ENCODE peak calls at places on chromosomes 12 and 14, in six cellular contexts. O is HCT116, Y is hepatocyte, W is bronchial epithelial cell, M is AG04449, C is B cell. X is an unnamed sample.

GRCh38 chr12:29807125-29807524 is 23.4 kb upstream of the TMTC1 start:
- DNase-seq in O (no peak), Y (no peak), W (peak; percentile 60), M (no peak), C (no peak), X (no peak)

GRCh38 chr14:89351364-89351957 is 65.6 kb downstream of the FOXN3 start:
- DNase-seq in O (no peak), Y (peak; percentile 51), W (no peak), M (no peak), C (peak; percentile 51), X (peak; percentile 53)

GRCh38 chr14:104937161-104937560 is 12.5 kb downstream of the PLD4 start:
- DNase-seq in O (no peak), Y (no peak), W (no peak), M (no peak), C (no peak), X (peak; percentile 13)

GRCh38 chr12:92561543-92561899 is 141.3 kb upstream of the PLEKHG7 start:
- DNase-seq in O (no peak), Y (peak; percentile 46), W (peak; percentile 48), M (peak; percentile 60), C (no peak), X (no peak)

GRCh38 chr12:28027947-28028724 is 55.6 kb upstream of the PTHLH start:
- DNase-seq in O (no peak), Y (no peak), W (peak; percentile 40), M (no peak), C (no peak), X (no peak)

GRCh38 chr14:42192659-42193425 is 586.2 kb downstream of the LRFN5 start:
- DNase-seq in O (peak; percentile 65), Y (peak; percentile 73), W (peak; percentile 92), M (peak; percentile 91), C (no peak), X (no peak)

GRCh38 chr12:28507055-28507454 is 316.8 kb downstream of the CCDC91 start:
- DNase-seq in O (no peak), Y (no peak), W (no peak), M (peak; percentile 49), C (no peak), X (no peak)

GRCh38 chr14:55127491-55127951 is 1.5 kb upstream of the LGALS3 start:
- DNase-seq in O (no peak), Y (peak; percentile 78), W (peak; percentile 62), M (no peak), C (no peak), X (no peak)

GRCh38 chr12:120710805-120711296 is 593 bp downstream of the UNC119B start:
- DNase-seq in O (no peak), Y (peak; percentile 52), W (no peak), M (no peak), C (peak; percentile 54), X (peak; percentile 50)

GRCh38 chr14:38174721-38175120 is 33.0 kb upstream of the SSTR1 start:
- DNase-seq in O (no peak), Y (no peak), W (no peak), M (no peak), C (no peak), X (no peak)

GRCh38 chr12:51851408-51852097 is 3.0 kb upstream of the FIGNL2 start:
- DNase-seq in O (no peak), Y (no peak), W (no peak), M (no peak), C (no peak), X (no peak)

GRCh38 chr12:98594050-98594853 is 766 bp downstream of the SLC25A3 start:
- DNase-seq in O (no peak), Y (peak; percentile 59), W (peak; percentile 13), M (no peak), C (no peak), X (no peak)

GRCh38 chr14:64602826-64603225 is 53.1 kb downstream of the PPP1R36 start:
- DNase-seq in O (no peak), Y (no peak), W (no peak), M (no peak), C (no peak), X (no peak)

GRCh38 chr12:113838896-113839295 is 127.2 kb downstream of the RBM19 start:
- DNase-seq in O (no peak), Y (no peak), W (no peak), M (no peak), C (no peak), X (no peak)

GRCh38 chr12:10853746-10854145 is 4.5 kb upstream of the PRR4 start:
- DNase-seq in O (no peak), Y (no peak), W (no peak), M (no peak), C (no peak), X (no peak)

GRCh38 chr14:58738189-58738836 is 100.6 kb downstream of the DACT1 start:
- DNase-seq in O (no peak), Y (no peak), W (peak; percentile 92), M (peak; percentile 66), C (no peak), X (no peak)

GRCh38 chr12:3152013-3152412 is 74.8 kb downstream of the TSPAN9 start:
- DNase-seq in O (no peak), Y (no peak), W (no peak), M (no peak), C (no peak), X (no peak)

DNA sequence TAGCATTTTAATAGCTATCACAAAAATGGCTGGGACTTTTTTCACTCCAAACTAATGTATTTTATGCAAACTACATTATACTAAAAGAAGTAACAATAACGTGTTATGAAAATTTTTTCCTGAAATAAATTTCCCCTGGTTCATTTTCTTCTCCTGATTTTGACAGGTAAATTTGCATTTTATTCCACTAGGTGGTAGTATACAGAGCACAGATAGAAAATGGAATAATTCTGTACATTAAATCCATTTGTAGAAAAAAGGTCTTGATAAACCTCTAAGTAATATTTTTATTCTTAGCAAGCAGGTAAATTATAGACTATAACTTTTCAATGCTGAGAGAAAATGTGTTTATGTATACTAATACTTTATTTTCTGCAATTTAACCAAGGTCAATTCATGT is 96.5 kb downstream of the BCAT1 start:
- DNase-seq in O (no peak), Y (no peak), W (no peak), M (no peak), C (no peak), X (no peak)
- TF ChIP-seq CTCF in O (peak; percentile 8), Y (peak; percentile 54), W (peak; percentile 4), M (no peak), C (peak; percentile 52), X (peak; percentile 26)

DNA sequence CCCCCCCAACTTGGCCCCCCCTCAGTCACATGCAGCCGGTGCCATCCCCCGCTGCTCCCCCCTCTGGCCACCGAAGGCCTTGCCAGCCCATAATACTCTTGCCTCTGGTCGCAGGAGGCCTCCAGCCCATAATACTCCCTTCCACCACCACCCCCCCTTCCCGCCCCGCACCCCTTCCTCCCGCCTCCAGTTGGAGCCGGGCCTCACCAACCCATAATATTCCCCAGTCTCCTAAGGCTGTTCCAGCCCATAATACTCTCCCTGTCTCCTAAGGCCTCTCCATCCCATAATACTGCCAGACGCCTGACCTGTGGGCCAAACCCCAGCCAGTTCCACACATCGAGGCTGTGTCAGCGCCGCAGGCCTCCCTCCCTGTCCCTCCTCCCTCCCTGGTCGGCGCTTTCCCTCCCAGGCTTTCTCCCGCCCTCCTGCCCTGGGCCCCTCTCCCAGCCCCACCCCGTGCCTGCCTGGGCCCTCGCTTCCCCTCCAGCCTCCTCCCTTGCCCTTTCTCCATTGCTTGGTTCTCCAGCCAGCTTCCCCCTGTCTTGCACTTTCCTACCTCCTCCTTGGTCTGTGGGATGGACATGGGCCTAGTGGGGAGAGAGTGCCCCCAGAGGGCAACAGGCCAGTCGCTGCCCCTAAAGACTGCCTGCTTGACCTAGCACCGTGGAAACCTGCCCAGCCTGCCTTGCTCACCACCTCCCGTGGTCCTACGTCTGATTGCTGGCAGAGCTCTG is 6.8 kb upstream of the CHD4 start:
- DNase-seq in O (peak; percentile 95), Y (peak; percentile 98), W (peak; percentile 79), M (peak; percentile 83), C (peak; percentile 62), X (peak; percentile 70)
- TF ChIP-seq CTCF in O (no peak), Y (peak; percentile 16), W (no peak), M (peak; percentile 11), C (no peak), X (peak; percentile 19)

DNA sequence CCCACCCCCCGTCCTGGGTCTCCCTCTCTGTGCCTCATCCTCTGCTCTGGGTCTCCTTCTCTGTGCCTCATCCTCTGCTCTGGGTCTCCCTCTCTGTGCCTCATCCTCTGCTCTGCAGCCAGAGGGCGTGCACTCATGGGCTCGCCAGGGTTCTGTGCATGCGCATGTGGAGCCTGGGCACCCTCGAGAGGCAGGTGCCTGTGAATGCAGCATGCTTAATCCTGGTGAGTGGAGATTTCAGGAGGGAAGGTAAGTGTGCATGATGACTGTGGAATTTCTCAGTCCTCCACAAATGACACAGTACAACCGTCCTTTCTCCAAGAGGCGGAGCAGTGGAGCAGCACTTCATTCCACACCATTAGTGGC is 65.2 kb downstream of the EP400 start:
- DNase-seq in O (no peak), Y (no peak), W (no peak), M (no peak), C (no peak), X (no peak)
- TF ChIP-seq CTCF in O (peak; percentile 12), Y (no peak), W (no peak), M (no peak), C (no peak), X (no peak)

DNA sequence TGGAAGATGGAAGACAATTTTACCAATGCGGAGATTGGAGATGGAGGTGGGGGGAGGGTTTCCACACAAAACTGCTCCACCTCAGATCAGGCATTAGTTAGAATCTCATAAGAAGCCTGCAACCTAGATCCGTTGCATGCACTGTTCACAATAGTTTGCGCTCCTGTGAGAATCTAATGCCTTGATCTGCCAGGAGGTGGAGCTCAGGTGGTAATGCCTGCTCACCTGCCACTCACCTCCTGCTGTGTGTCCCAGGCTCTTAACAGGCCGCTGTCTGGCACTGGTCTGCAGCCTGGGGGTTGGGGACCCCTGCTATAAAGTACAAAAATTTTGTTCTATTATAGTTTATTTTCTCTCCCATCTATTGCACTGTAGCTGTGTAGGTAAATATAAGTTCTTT is 84.9 kb upstream of the FOXG1 start:
- DNase-seq in O (no peak), Y (no peak), W (no peak), M (no peak), C (no peak), X (no peak)
- TF ChIP-seq CTCF in O (no peak), Y (no peak), W (peak; percentile 23), M (no peak), C (no peak), X (no peak)

DNA sequence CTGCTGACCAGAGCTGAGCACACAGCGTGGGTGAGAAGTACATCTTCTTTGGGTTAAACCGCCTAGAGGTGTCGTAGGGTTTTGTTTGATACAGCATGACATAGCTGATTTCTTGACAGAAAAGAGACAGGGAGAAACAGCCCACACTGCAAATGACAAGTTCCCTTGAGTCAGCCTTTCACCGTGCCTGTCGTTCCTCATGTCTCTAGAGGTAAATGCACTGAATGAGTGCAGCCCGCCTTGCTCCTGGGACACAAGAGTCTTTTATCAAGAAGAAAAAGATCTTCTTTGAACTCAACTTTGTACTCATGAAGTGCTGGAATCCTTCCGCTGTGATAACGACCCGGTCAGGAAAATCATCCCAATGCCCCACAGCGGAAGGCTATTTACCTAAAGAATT is 77.6 kb downstream of the TMEM132D start:
- DNase-seq in O (no peak), Y (no peak), W (no peak), M (no peak), C (no peak), X (no peak)
- TF ChIP-seq CTCF in O (no peak), Y (no peak), W (no peak), M (no peak), C (no peak), X (no peak)

DNA sequence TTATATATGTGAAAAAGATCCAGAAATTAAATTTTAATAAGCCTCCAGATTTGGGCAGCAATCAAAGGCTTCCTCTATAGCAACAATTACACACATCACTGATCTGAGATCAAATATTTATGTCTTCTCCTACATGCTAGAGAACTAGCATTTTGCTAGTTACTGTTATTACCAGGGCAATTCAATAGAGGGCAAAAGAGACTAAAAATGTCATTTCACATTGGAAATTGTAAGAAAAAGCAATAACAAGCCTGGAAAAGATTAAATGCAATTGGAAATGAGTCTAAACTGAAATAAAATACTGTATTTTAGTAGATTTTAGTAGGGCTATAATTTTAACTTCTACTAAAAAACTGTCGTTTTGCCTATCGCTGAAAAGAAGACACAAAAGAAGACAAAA is 32.6 kb upstream of the ANO6 start:
- DNase-seq in O (no peak), Y (no peak), W (peak; percentile 6), M (no peak), C (no peak), X (no peak)
- TF ChIP-seq CTCF in O (peak; percentile 27), Y (peak; percentile 53), W (peak; percentile 7), M (peak; percentile 12), C (no peak), X (peak; percentile 27)

X was measured in GM10248.